ENCODE peak calls at places on chromosomes 5 and 9, in six cellular contexts. Y is prostate gland, C is upper lobe of left lung, G is spleen, H is GM03348, Q is GM20000. B is an unnamed sample.

GRCh38 chr9:130557077-130557468 is 22.3 kb upstream of the FUBP3 start:
- DNase-seq in Y (no peak), C (no peak), G (peak), H (no peak), Q (no peak), B (peak)

GRCh38 chr5:1745806-1746370 is 53.7 kb downstream of the MRPL36 start:
- DNase-seq in Y (no peak), C (peak), G (peak), H (no peak), Q (no peak), B (peak)

GRCh38 chr9:122695696-122696095 is 20.8 kb downstream of the OR1L3 start:
- DNase-seq in Y (no peak), C (no peak), G (no peak), H (no peak), Q (no peak), B (no peak)

GRCh38 chr5:154829181-154829588 is 21.2 kb downstream of the FAXDC2 start:
- DNase-seq in Y (no peak), C (peak), G (no peak), H (no peak), Q (no peak), B (no peak)

GRCh38 chr9:34686732-34687131 is 4.3 kb downstream of the CCL19 start:
- DNase-seq in Y (no peak), C (no peak), G (no peak), H (peak), Q (no peak), B (no peak)

GRCh38 chr9:107683566-107683965 is 194.0 kb upstream of the KLF4 start:
- DNase-seq in Y (no peak), C (peak), G (no peak), H (no peak), Q (no peak), B (peak)

GRCh38 chr5:146283344-146283761 is 55.3 kb upstream of the POU4F3 start:
- DNase-seq in Y (no peak), C (no peak), G (no peak), H (peak), Q (no peak), B (no peak)

GRCh38 chr5:132753135-132753987 is 6.1 kb downstream of the CCNI2 start:
- DNase-seq in Y (peak), C (no peak), G (no peak), H (no peak), Q (no peak), B (no peak)

GRCh38 chr9:4262735-4263141 is 37.1 kb downstream of the GLIS3 start:
- DNase-seq in Y (no peak), C (no peak), G (no peak), H (peak), Q (no peak), B (no peak)

GRCh38 chr5:124654418-124654817 is 92.0 kb downstream of the ZNF608 start:
- DNase-seq in Y (no peak), C (no peak), G (no peak), H (no peak), Q (no peak), B (no peak)

GRCh38 chr5:77398896-77399295 is 93.2 kb downstream of the WDR41 start:
- DNase-seq in Y (no peak), C (no peak), G (no peak), H (no peak), Q (no peak), B (no peak)

GRCh38 chr9:37503736-37504135 is 18.0 kb downstream of the POLR1E start:
- DNase-seq in Y (no peak), C (peak), G (no peak), H (no peak), Q (no peak), B (no peak)

GRCh38 chr9:108708448-108708847 is 147.3 kb downstream of the ACTL7B start:
- DNase-seq in Y (no peak), C (no peak), G (no peak), H (no peak), Q (no peak), B (no peak)

GRCh38 chr9:21689851-21690250 is 112.6 kb upstream of the MTAP start:
- DNase-seq in Y (no peak), C (no peak), G (no peak), H (no peak), Q (no peak), B (no peak)

GRCh38 chr5:175922192-175922885 is 45.8 kb downstream of the THOC3 start:
- DNase-seq in Y (no peak), C (no peak), G (no peak), H (peak), Q (no peak), B (no peak)

GRCh38 chr5:96721351-96721970 is 59.3 kb downstream of the CAST start:
- DNase-seq in Y (no peak), C (peak), G (no peak), H (peak), Q (no peak), B (no peak)

GRCh38 chr9:31808770-31809169 is 575.7 kb upstream of the ACO1 start:
- DNase-seq in Y (no peak), C (no peak), G (peak), H (no peak), Q (no peak), B (no peak)

GRCh38 chr9:93260290-93261066 is 76.5 kb downstream of the WNK2 start:
- DNase-seq in Y (no peak), C (peak), G (peak), H (no peak), Q (peak), B (peak)

B was measured in aorta.